ENCODE peak calls at places on chromosomes 1 and 21, in four cellular contexts. One of them, this sample, is unnamed.

GRCh38 chr21:33418686-33419085 is 15.5 kb downstream of the IFNGR2 start:
- DNase-seq in mucosa of gallbladder: no peak
- DNase-seq in SIG-M5: no peak
- DNase-seq in AG04450: no peak
- DNase-seq in this sample: no peak

GRCh38 chr1:246588322-246588721 is 22.1 kb downstream of the CNST start:
- DNase-seq in mucosa of gallbladder: no peak
- DNase-seq in SIG-M5: no peak
- DNase-seq in AG04450: no peak
- DNase-seq in this sample: no peak

GRCh38 chr1:184088037-184088436 is 36.5 kb downstream of the TSEN15 start:
- DNase-seq in mucosa of gallbladder: no peak
- DNase-seq in SIG-M5: no peak
- DNase-seq in AG04450: no peak
- DNase-seq in this sample: no peak

GRCh38 chr1:113675299-113675698 is 84.0 kb downstream of the PHTF1 start:
- DNase-seq in mucosa of gallbladder: no peak
- DNase-seq in SIG-M5: no peak
- DNase-seq in AG04450: no peak
- DNase-seq in this sample: no peak

GRCh38 chr1:212752256-212752933 is 39.2 kb downstream of the NSL1 start:
- DNase-seq in mucosa of gallbladder: no peak
- DNase-seq in SIG-M5: peak; percentile 45
- DNase-seq in AG04450: no peak
- DNase-seq in this sample: no peak

GRCh38 chr1:113247805-113248204 is 142.5 kb upstream of the MAGI3 start:
- DNase-seq in mucosa of gallbladder: no peak
- DNase-seq in SIG-M5: no peak
- DNase-seq in AG04450: no peak
- DNase-seq in this sample: no peak

GRCh38 chr1:234578735-234579134 is 31.2 kb downstream of the IRF2BP2 start:
- DNase-seq in mucosa of gallbladder: no peak
- DNase-seq in SIG-M5: no peak
- DNase-seq in AG04450: no peak
- DNase-seq in this sample: no peak

GRCh38 chr1:25197235-25197930 is 34.9 kb downstream of the SYF2 start:
- DNase-seq in mucosa of gallbladder: no peak
- DNase-seq in SIG-M5: no peak
- DNase-seq in AG04450: no peak
- DNase-seq in this sample: peak; percentile 17

GRCh38 chr1:13697738-13698137 is 2.2 kb upstream of the PRDM2 start:
- DNase-seq in mucosa of gallbladder: no peak
- DNase-seq in SIG-M5: no peak
- DNase-seq in AG04450: no peak
- DNase-seq in this sample: no peak

GRCh38 chr21:38574895-38575294 is 76.6 kb upstream of the ERG start:
- DNase-seq in mucosa of gallbladder: no peak
- DNase-seq in SIG-M5: no peak
- DNase-seq in AG04450: no peak
- DNase-seq in this sample: no peak

GRCh38 chr1:26530898-26531598 is 1.5 kb downstream of the RPS6KA1 start:
- DNase-seq in mucosa of gallbladder: peak; percentile 52
- DNase-seq in SIG-M5: no peak
- DNase-seq in AG04450: no peak
- DNase-seq in this sample: peak; percentile 99

GRCh38 chr1:56715161-56715560 is 70.0 kb downstream of the PRKAA2 start:
- DNase-seq in mucosa of gallbladder: no peak
- DNase-seq in SIG-M5: no peak
- DNase-seq in AG04450: no peak
- DNase-seq in this sample: no peak

GRCh38 chr1:13700521-13701273 is 709 bp downstream of the PRDM2 start:
- DNase-seq in mucosa of gallbladder: peak; percentile 16
- DNase-seq in SIG-M5: no peak
- DNase-seq in AG04450: no peak
- DNase-seq in this sample: peak; percentile 29

GRCh38 chr1:113982955-113983742 is 3.9 kb downstream of the OLFML3 start:
- DNase-seq in mucosa of gallbladder: no peak
- DNase-seq in SIG-M5: no peak
- DNase-seq in AG04450: no peak
- DNase-seq in this sample: no peak